ENCODE peak calls at places on chromosomes 6 and 20, in six cellular contexts. One of them, this sample, is unnamed.

GRCh38 chr20:53806683-53807401 is 213.2 kb upstream of the ZNF217 start:
- DNase-seq in A549: no peak
- DNase-seq in uterus: no peak
- DNase-seq in GM12878: no peak
- DNase-seq in heart right ventricle: no peak
- DNase-seq in lower lobe of right lung: no peak
- DNase-seq in this sample: no peak

GRCh38 chr6:110949679-110950285 is 8.7 kb upstream of the GTF3C6 start:
- DNase-seq in heart right ventricle: no peak
- DNase-seq in uterus: no peak
- DNase-seq in lower lobe of right lung: no peak
- DNase-seq in GM12878: no peak
- DNase-seq in A549: peak; percentile 38
- DNase-seq in this sample: no peak

GRCh38 chr6:169326067-169326799 is 72.6 kb upstream of the THBS2 start:
- DNase-seq in uterus: no peak
- DNase-seq in A549: peak; percentile 39
- DNase-seq in GM12878: no peak
- DNase-seq in lower lobe of right lung: no peak
- DNase-seq in heart right ventricle: no peak
- DNase-seq in this sample: no peak

GRCh38 chr20:24753136-24753535 is 195.9 kb upstream of the CST7 start:
- DNase-seq in uterus: no peak
- DNase-seq in heart right ventricle: no peak
- DNase-seq in lower lobe of right lung: no peak
- DNase-seq in A549: no peak
- DNase-seq in GM12878: no peak
- DNase-seq in this sample: no peak

GRCh38 chr20:57612436-57612835 is 7.8 kb downstream of the ZBP1 start:
- DNase-seq in heart right ventricle: no peak
- DNase-seq in lower lobe of right lung: no peak
- DNase-seq in A549: no peak
- DNase-seq in uterus: no peak
- DNase-seq in GM12878: no peak
- DNase-seq in this sample: no peak

GRCh38 chr6:68279793-68280557 is 355.1 kb upstream of the ADGRB3 start:
- DNase-seq in lower lobe of right lung: peak; percentile 51
- DNase-seq in A549: peak; percentile 19
- DNase-seq in uterus: no peak
- DNase-seq in GM12878: no peak
- DNase-seq in heart right ventricle: no peak
- DNase-seq in this sample: no peak

GRCh38 chr6:9537381-9537780 is 877.5 kb downstream of the TFAP2A start:
- DNase-seq in GM12878: no peak
- DNase-seq in lower lobe of right lung: no peak
- DNase-seq in heart right ventricle: no peak
- DNase-seq in A549: no peak
- DNase-seq in uterus: no peak
- DNase-seq in this sample: no peak

GRCh38 chr6:1890987-1891386 is 281.3 kb downstream of the FOXC1 start:
- DNase-seq in lower lobe of right lung: no peak
- DNase-seq in GM12878: no peak
- DNase-seq in heart right ventricle: no peak
- DNase-seq in uterus: no peak
- DNase-seq in A549: no peak
- DNase-seq in this sample: no peak

GRCh38 chr20:46215913-46216707 is 92.2 kb downstream of the CDH22 start:
- DNase-seq in A549: peak; percentile 22
- DNase-seq in GM12878: no peak
- DNase-seq in heart right ventricle: peak; percentile 55
- DNase-seq in lower lobe of right lung: no peak
- DNase-seq in uterus: no peak
- DNase-seq in this sample: no peak

GRCh38 chr20:16927031-16927430 is 178.9 kb downstream of the OTOR start:
- DNase-seq in uterus: no peak
- DNase-seq in GM12878: no peak
- DNase-seq in A549: no peak
- DNase-seq in heart right ventricle: no peak
- DNase-seq in lower lobe of right lung: no peak
- DNase-seq in this sample: no peak

GRCh38 chr6:168815229-168815628 is 374.2 kb downstream of the SMOC2 start:
- DNase-seq in uterus: no peak
- DNase-seq in heart right ventricle: no peak
- DNase-seq in lower lobe of right lung: no peak
- DNase-seq in GM12878: no peak
- DNase-seq in A549: no peak
- DNase-seq in this sample: no peak

GRCh38 chr20:61520761-61521460 is 268.9 kb downstream of the CDH4 start:
- DNase-seq in uterus: no peak
- DNase-seq in lower lobe of right lung: no peak
- DNase-seq in heart right ventricle: no peak
- DNase-seq in GM12878: no peak
- DNase-seq in A549: no peak
- DNase-seq in this sample: no peak

GRCh38 chr6:80523531-80523970 is 417.1 kb downstream of the BCKDHB start:
- DNase-seq in lower lobe of right lung: peak; percentile 45
- DNase-seq in heart right ventricle: peak; percentile 11
- DNase-seq in GM12878: no peak
- DNase-seq in A549: no peak
- DNase-seq in uterus: peak; percentile 14
- DNase-seq in this sample: peak; percentile 23

GRCh38 chr6:90110971-90111370 is 185.7 kb downstream of the BACH2 start:
- DNase-seq in heart right ventricle: no peak
- DNase-seq in A549: no peak
- DNase-seq in GM12878: no peak
- DNase-seq in uterus: no peak
- DNase-seq in lower lobe of right lung: no peak
- DNase-seq in this sample: no peak

GRCh38 chr6:105489213-105489525 is 86.3 kb upstream of the PREP start:
- DNase-seq in heart right ventricle: no peak
- DNase-seq in GM12878: no peak
- DNase-seq in A549: no peak
- DNase-seq in uterus: no peak
- DNase-seq in lower lobe of right lung: no peak
- DNase-seq in this sample: no peak

GRCh38 chr6:63640062-63640461 is 4.5 kb downstream of the PHF3 start:
- DNase-seq in heart right ventricle: no peak
- DNase-seq in uterus: no peak
- DNase-seq in GM12878: no peak
- DNase-seq in lower lobe of right lung: no peak
- DNase-seq in A549: no peak
- DNase-seq in this sample: no peak

GRCh38 chr6:43944908-43945777 is 175.1 kb downstream of the VEGFA start:
- DNase-seq in A549: no peak
- DNase-seq in GM12878: no peak
- DNase-seq in heart right ventricle: no peak
- DNase-seq in uterus: no peak
- DNase-seq in lower lobe of right lung: no peak
- DNase-seq in this sample: no peak

GRCh38 chr6:71034578-71034977 is 77.7 kb upstream of the B3GAT2 start:
- DNase-seq in uterus: no peak
- DNase-seq in GM12878: no peak
- DNase-seq in A549: no peak
- DNase-seq in heart right ventricle: no peak
- DNase-seq in lower lobe of right lung: no peak
- DNase-seq in this sample: no peak

GRCh38 chr6:168827484-168827883 is 386.5 kb downstream of the SMOC2 start:
- DNase-seq in lower lobe of right lung: no peak
- DNase-seq in GM12878: no peak
- DNase-seq in heart right ventricle: no peak
- DNase-seq in A549: no peak
- DNase-seq in uterus: no peak
- DNase-seq in this sample: no peak

GRCh38 chr6:148455674-148456559 is 113.3 kb downstream of the SASH1 start:
- DNase-seq in heart right ventricle: peak; percentile 17
- DNase-seq in lower lobe of right lung: no peak
- DNase-seq in uterus: no peak
- DNase-seq in GM12878: no peak
- DNase-seq in A549: no peak
- DNase-seq in this sample: peak; percentile 49

GRCh38 chr20:33753763-33754162 is 22.0 kb downstream of the ZNF341 start:
- DNase-seq in uterus: no peak
- DNase-seq in GM12878: no peak
- DNase-seq in A549: no peak
- DNase-seq in lower lobe of right lung: no peak
- DNase-seq in heart right ventricle: no peak
- DNase-seq in this sample: no peak

GRCh38 chr6:32047084-32047478 is 8.9 kb downstream of the CYP21A2 start:
- DNase-seq in GM12878: no peak
- DNase-seq in uterus: peak; percentile 77
- DNase-seq in lower lobe of right lung: no peak
- DNase-seq in heart right ventricle: peak; percentile 46
- DNase-seq in A549: no peak
- DNase-seq in this sample: no peak

GRCh38 chr6:53986165-53986720 is 125.0 kb upstream of the MLIP start:
- DNase-seq in A549: peak; percentile 39
- DNase-seq in lower lobe of right lung: no peak
- DNase-seq in GM12878: no peak
- DNase-seq in uterus: no peak
- DNase-seq in heart right ventricle: no peak
- DNase-seq in this sample: no peak

GRCh38 chr6:148392611-148393160 is 50.0 kb downstream of the SASH1 start:
- DNase-seq in heart right ventricle: no peak
- DNase-seq in lower lobe of right lung: no peak
- DNase-seq in GM12878: no peak
- DNase-seq in uterus: no peak
- DNase-seq in A549: no peak
- DNase-seq in this sample: no peak

GRCh38 chr20:46572181-46572580 is 21.7 kb upstream of the OCSTAMP start:
- DNase-seq in uterus: no peak
- DNase-seq in GM12878: no peak
- DNase-seq in A549: no peak
- DNase-seq in lower lobe of right lung: no peak
- DNase-seq in heart right ventricle: peak; percentile 66
- DNase-seq in this sample: peak; percentile 27

GRCh38 chr20:6828794-6829423 is 61.4 kb downstream of the BMP2 start:
- DNase-seq in lower lobe of right lung: peak; percentile 50
- DNase-seq in GM12878: peak; percentile 30
- DNase-seq in heart right ventricle: peak; percentile 15
- DNase-seq in A549: peak; percentile 63
- DNase-seq in uterus: peak; percentile 16
- DNase-seq in this sample: no peak

GRCh38 chr6:31383149-31383548 is 20.2 kb upstream of the MICA start:
- DNase-seq in GM12878: no peak
- DNase-seq in heart right ventricle: no peak
- DNase-seq in A549: no peak
- DNase-seq in lower lobe of right lung: no peak
- DNase-seq in uterus: no peak
- DNase-seq in this sample: no peak

GRCh38 chr6:73339340-73339739 is 14.7 kb downstream of the DPPA5 start:
- DNase-seq in heart right ventricle: no peak
- DNase-seq in A549: peak; percentile 10
- DNase-seq in uterus: no peak
- DNase-seq in GM12878: no peak
- DNase-seq in lower lobe of right lung: no peak
- DNase-seq in this sample: no peak

GRCh38 chr6:15027472-15027871 is 218.4 kb upstream of the JARID2 start:
- DNase-seq in heart right ventricle: no peak
- DNase-seq in lower lobe of right lung: no peak
- DNase-seq in uterus: no peak
- DNase-seq in GM12878: no peak
- DNase-seq in A549: no peak
- DNase-seq in this sample: no peak

GRCh38 chr6:5767471-5767870 is 239.3 kb downstream of the NRN1 start:
- DNase-seq in GM12878: no peak
- DNase-seq in lower lobe of right lung: no peak
- DNase-seq in heart right ventricle: no peak
- DNase-seq in A549: no peak
- DNase-seq in uterus: no peak
- DNase-seq in this sample: no peak
- H3K4me1 ChIP-seq in GM12878: peaks cover 7% of the 10 kb centered on the region
- H3K4me1 ChIP-seq in lower lobe of right lung: peaks cover 14% of the 10 kb centered on the region
- H3K4me1 ChIP-seq in heart right ventricle: peaks cover 10% of the 10 kb centered on the region
- H3K4me1 ChIP-seq in A549: no peaks in the 10 kb centered on the region
- H3K4me1 ChIP-seq in uterus: no peaks in the 10 kb centered on the region
- H3K4me1 ChIP-seq in this sample: no peaks in the 10 kb centered on the region

DNA sequence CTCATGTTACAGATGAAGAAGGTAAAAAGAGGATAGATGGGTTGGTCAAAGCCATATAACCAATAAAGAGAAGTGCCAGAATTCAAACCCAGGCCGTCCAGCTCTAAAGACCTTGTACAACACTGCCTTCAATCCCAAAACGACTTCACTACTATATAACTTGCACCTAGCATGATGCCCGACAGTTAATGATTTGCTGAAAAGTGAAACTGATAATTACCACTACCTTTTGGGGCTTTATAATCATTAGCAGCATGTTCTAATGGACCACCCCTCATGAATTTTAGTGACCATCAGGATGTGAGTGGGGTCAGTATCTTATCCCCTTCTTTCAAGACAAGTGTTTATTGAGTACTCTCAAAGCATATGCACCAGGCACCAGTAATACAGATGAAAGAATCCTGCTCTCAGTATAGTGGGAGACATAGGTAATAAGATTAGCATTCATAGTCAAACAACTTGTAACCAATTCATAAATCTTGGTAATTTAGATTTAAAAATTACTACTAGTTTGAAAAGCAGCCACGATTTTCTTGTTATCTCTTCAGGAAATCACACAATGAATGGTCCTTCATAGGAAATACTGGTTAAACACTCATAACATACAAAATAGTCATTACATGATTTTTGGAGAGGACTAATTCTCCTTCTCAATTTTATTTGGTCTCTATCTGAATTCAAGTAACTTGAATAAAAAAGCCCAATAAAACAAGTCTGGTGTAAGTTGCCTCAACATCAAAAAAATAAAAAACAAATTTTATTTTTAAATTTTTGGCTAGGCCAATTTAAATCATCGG is 98.0 kb downstream of the EPB41L2 start:
- DNase-seq in uterus: no peak
- DNase-seq in heart right ventricle: no peak
- DNase-seq in A549: no peak
- DNase-seq in lower lobe of right lung: no peak
- DNase-seq in GM12878: no peak
- DNase-seq in this sample: no peak
- H3K4me1 ChIP-seq in uterus: peaks cover 5% of the 10 kb centered on the region
- H3K4me1 ChIP-seq in heart right ventricle: peaks cover 35% of the 10 kb centered on the region
- H3K4me1 ChIP-seq in A549: peaks cover 9% of the 10 kb centered on the region
- H3K4me1 ChIP-seq in lower lobe of right lung: peaks cover 72% of the 10 kb centered on the region
- H3K4me1 ChIP-seq in GM12878: peaks cover 8% of the 10 kb centered on the region
- H3K4me1 ChIP-seq in this sample: peaks cover 15% of the 10 kb centered on the region

GRCh38 chr20:63441136-63441776 is 31.2 kb downstream of the KCNQ2 start:
- DNase-seq in heart right ventricle: no peak
- DNase-seq in A549: no peak
- DNase-seq in lower lobe of right lung: no peak
- DNase-seq in GM12878: peak; percentile 61
- DNase-seq in uterus: no peak
- DNase-seq in this sample: peak; percentile 34
- H3K4me1 ChIP-seq in heart right ventricle: no peaks in the 10 kb centered on the region
- H3K4me1 ChIP-seq in A549: no peaks in the 10 kb centered on the region
- H3K4me1 ChIP-seq in lower lobe of right lung: no peaks in the 10 kb centered on the region
- H3K4me1 ChIP-seq in GM12878: peaks cover 16% of the 10 kb centered on the region
- H3K4me1 ChIP-seq in uterus: no peaks in the 10 kb centered on the region
- H3K4me1 ChIP-seq in this sample: no peaks in the 10 kb centered on the region

DNA sequence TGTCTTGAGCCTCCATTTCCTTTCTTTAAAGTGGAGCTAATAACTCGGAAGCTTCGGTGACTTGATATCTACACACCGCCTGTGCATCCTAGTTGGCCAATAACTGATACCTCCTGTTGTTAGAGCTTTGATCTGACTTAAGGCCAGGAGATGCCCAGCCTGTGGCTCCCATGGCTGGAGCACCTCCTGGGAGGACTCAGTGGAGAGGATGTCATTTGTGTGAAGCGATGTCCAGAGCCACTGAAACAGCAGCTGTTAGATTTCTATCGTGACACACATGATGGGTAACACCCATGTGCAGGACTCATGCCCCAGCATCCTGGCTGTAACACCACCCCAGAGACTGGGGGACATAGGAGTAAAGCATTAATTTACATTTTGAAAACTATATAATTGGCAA is 30.8 kb downstream of the SDCBP2 start:
- DNase-seq in heart right ventricle: no peak
- DNase-seq in A549: no peak
- DNase-seq in lower lobe of right lung: no peak
- DNase-seq in uterus: no peak
- DNase-seq in GM12878: no peak
- DNase-seq in this sample: no peak
- H3K4me1 ChIP-seq in heart right ventricle: no peaks in the 10 kb centered on the region
- H3K4me1 ChIP-seq in A549: peaks cover 5% of the 10 kb centered on the region
- H3K4me1 ChIP-seq in lower lobe of right lung: no peaks in the 10 kb centered on the region
- H3K4me1 ChIP-seq in uterus: no peaks in the 10 kb centered on the region
- H3K4me1 ChIP-seq in GM12878: no peaks in the 10 kb centered on the region
- H3K4me1 ChIP-seq in this sample: peaks cover 3% of the 10 kb centered on the region

This sample was measured in upper lobe of left lung.